ENCODE peak calls at places on chromosomes 11 and 22, in five cellular contexts. J is IMR-90, T is mesendoderm, O is mesenchymal stem cell, X is H9. B is an unnamed sample.
A peak's percentile ranks its signal among the peaks of the same experiment; 100 is the strongest.

GRCh38 chr22:31138126-31138525 is 2.2 kb downstream of the PLA2G3 start:
- DNase-seq in J (no peak), T (no peak), O (no peak), X (peak; percentile 19), B (no peak)

GRCh38 chr11:95767498-95767897 is 22.1 kb downstream of the FAM76B start:
- DNase-seq in J (peak; percentile 79), T (no peak), O (peak; percentile 72), X (no peak), B (no peak)

GRCh38 chr22:24593810-24594568 is 1.1 kb upstream of the LRRC75B start:
- DNase-seq in J (no peak), T (no peak), O (no peak), X (no peak), B (no peak)

GRCh38 chr11:61777234-61778090 is 14.9 kb downstream of the TMEM258 start:
- DNase-seq in J (no peak), T (no peak), O (no peak), X (peak; percentile 86), B (no peak)

GRCh38 chr22:48464246-48464645 is 1363.4 kb downstream of the BRD1 start:
- DNase-seq in J (no peak), T (peak; percentile 78), O (no peak), X (no peak), B (no peak)

GRCh38 chr22:23031795-23032194 is 38.5 kb upstream of the GNAZ start:
- DNase-seq in J (no peak), T (peak; percentile 89), O (no peak), X (no peak), B (no peak)

GRCh38 chr22:37069719-37070118 is 18.2 kb downstream of the KCTD17 start:
- DNase-seq in J (no peak), T (no peak), O (no peak), X (no peak), B (no peak)

GRCh38 chr22:27561301-27561820 is 240.2 kb downstream of the MN1 start:
- DNase-seq in J (no peak), T (peak; percentile 12), O (no peak), X (no peak), B (no peak)

GRCh38 chr11:120089036-120090001 is 48.6 kb downstream of the TRIM29 start:
- DNase-seq in J (no peak), T (no peak), O (no peak), X (no peak), B (no peak)

GRCh38 chr11:112588252-112588668 is 327.6 kb upstream of the PLET1 start:
- DNase-seq in J (peak; percentile 77), T (peak; percentile 90), O (peak; percentile 88), X (peak; percentile 67), B (peak; percentile 78)

GRCh38 chr11:112694813-112695212 is 266.4 kb upstream of the NCAM1 start:
- DNase-seq in J (no peak), T (peak; percentile 50), O (peak; percentile 13), X (no peak), B (no peak)

GRCh38 chr22:31036671-31037550 is 44.2 kb upstream of the SMTN start:
- DNase-seq in J (peak; percentile 53), T (no peak), O (peak; percentile 50), X (no peak), B (no peak)

GRCh38 chr11:43756575-43756974 is 76.0 kb downstream of the HSD17B12 start:
- DNase-seq in J (peak; percentile 78), T (no peak), O (no peak), X (no peak), B (no peak)

GRCh38 chr11:27830206-27830605 is 130.0 kb upstream of the BDNF start:
- DNase-seq in J (no peak), T (peak; percentile 25), O (no peak), X (no peak), B (no peak)

GRCh38 chr11:45238724-45239123 is 47.4 kb downstream of the SYT13 start:
- DNase-seq in J (peak; percentile 84), T (no peak), O (peak; percentile 48), X (no peak), B (no peak)

GRCh38 chr11:69075421-69076128 is 26.8 kb downstream of the TPCN2 start:
- DNase-seq in J (peak; percentile 99), T (no peak), O (peak; percentile 24), X (no peak), B (no peak)

GRCh38 chr22:39183991-39184585 is 31.6 kb upstream of the CBX7 start:
- DNase-seq in J (peak; percentile 63), T (peak; percentile 56), O (peak; percentile 37), X (no peak), B (no peak)

GRCh38 chr11:117289795-117290194 is 1.4 kb upstream of the BACE1-AS start:
- DNase-seq in J (no peak), T (peak; percentile 22), O (no peak), X (no peak), B (no peak)

GRCh38 chr22:40922484-40923303 is 28.5 kb upstream of the RBX1 start:
- DNase-seq in J (peak; percentile 72), T (peak; percentile 43), O (peak; percentile 74), X (no peak), B (peak; percentile 42)

GRCh38 chr11:97118756-97119155 is 728.9 kb downstream of the JRKL start:
- DNase-seq in J (no peak), T (no peak), O (peak; percentile 3), X (no peak), B (no peak)

GRCh38 chr11:19660076-19660475 is 52.6 kb upstream of the NAV2 start:
- DNase-seq in J (peak; percentile 85), T (peak; percentile 72), O (peak; percentile 70), X (no peak), B (no peak)

GRCh38 chr11:12137005-12137690 is 26.8 kb downstream of the MICAL2 start:
- DNase-seq in J (no peak), T (no peak), O (no peak), X (no peak), B (no peak)

GRCh38 chr11:46127150-46127638 is 5.9 kb upstream of the PHF21A start:
- DNase-seq in J (peak; percentile 49), T (peak; percentile 75), O (peak; percentile 68), X (no peak), B (no peak)

GRCh38 chr22:23220485-23221350 is 40.4 kb downstream of the BCR start:
- DNase-seq in J (peak; percentile 53), T (no peak), O (no peak), X (no peak), B (no peak)

DNA sequence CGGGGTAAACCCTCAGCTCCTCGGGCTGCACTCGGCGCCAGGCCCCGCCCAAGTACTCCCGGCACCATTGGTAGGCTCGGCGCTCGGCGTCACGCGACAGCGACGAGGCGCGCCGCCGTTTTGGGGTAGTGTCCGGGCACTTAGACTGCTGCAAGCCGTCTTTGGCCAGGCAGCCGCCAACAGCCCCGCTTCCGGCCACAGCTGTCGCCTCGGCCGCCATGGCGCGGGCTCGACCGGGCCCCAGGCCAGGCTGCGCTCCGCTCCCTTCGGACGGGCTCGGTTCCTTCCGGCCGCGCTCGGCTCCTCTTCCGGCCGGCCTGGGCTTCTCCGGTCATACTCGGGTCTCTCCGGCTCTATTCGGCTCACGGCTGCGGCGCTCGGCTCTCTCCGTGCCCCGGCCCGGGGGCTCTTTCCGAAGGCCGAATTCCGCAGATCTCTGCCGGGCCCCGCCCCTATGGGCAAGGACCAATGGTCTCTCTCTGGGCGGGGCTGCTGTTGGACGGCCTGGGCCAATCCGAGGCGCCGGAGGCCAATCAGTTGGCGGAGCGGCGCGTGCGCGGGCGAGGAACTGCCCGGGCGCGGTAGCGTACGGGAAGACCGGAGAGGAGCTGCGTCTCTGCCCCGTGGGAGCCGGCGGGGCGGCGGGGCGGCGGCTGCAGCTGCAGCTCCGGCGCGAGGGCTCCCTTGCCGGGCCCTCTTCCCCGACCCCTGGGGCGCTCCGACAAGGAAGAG is at the start of gene CHKB:
- DNase-seq in J (peak; percentile 96), T (peak; percentile 99), O (peak; percentile 98), X (peak; percentile 98), B (peak; percentile 99)
- H2BK15ac ChIP-seq in J (no peak within 1 kb of the TSS), T (no peak within 1 kb of the TSS), O (peak within 1 kb of the TSS; percentile 63), X (no peak within 1 kb of the TSS), B (no peak within 1 kb of the TSS)

DNA sequence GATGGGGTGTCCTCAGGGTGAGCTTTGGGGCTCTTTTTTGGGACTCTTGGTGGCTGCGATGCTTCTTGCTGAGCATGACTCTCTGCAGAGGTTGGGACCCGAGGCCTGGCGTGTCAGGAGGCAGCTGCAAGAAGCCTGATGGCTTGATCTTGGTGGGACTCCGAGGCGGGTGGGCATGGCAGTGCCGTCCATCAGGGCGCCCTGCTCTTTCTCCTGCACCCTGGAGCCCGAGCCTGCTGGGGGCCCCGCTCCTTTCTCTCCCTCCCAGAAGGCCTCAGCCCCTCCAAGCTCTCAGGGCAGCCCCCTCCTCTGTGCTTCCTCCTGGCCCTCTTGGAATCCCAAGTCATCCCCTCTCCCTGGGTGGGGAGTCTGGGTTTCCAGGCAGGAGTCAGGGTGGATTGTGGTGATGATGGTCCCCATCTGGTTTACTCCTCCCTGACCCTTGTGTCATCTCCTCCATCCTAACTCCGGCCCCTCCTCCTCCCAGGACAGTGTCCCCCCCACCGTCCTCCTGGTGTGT is 432.8 kb downstream of the TBC1D22A start:
- DNase-seq in J (no peak), T (no peak), O (no peak), X (no peak), B (no peak)
- H3K27ac ChIP-seq in J (no peak overlapping the region), T (no peak overlapping the region), O (no peak overlapping the region), X (no peak overlapping the region), B (no peak overlapping the region)

GRCh38 chr11:57792060-57792541 is 30.5 kb downstream of the CTNND1 start:
- DNase-seq in J (peak; percentile 53), T (no peak), O (peak; percentile 71), X (no peak), B (no peak)
- H2BK5ac ChIP-seq in J (no peak overlapping the region), T (no peak overlapping the region), O (no peak overlapping the region), X (no peak overlapping the region), B (no peak overlapping the region)

GRCh38 chr11:125384825-125385224 is 111.2 kb downstream of the FEZ1 start:
- DNase-seq in J (no peak), T (no peak), O (no peak), X (no peak), B (no peak)
- H2BK15ac ChIP-seq in J (no peak overlapping the region), T (no peak overlapping the region), O (no peak overlapping the region), X (no peak overlapping the region), B (no peak overlapping the region)